ENCODE peak calls at places on chromosome 1, in nine cellular contexts. O is lung microvascular endothelial cell; P is stimulated activated CD4-positive, alpha-beta T cell treated with anti-CD3 and anti-CD28 coated beads, Interleukin-4, amount 100 ng/mL, for 24 hours; G is testis; T is astrocyte of the spinal cord; S is H4; W is cardiac fibroblast; N is foreskin melanocyte; C is stimulated activated CD8-positive, alpha-beta memory T cell treated with anti-CD3 and anti-CD28 coated beads, Interleukin-7, amount 100 ng/mL, for 1 hour. R is an unnamed sample.

GRCh38 chr1:154863702-154864174 is 6.3 kb downstream of the KCNN3 start:
- DNase-seq in O (peak; percentile 88), P (peak; percentile 51), G (no peak), T (peak; percentile 75), S (peak; percentile 80), W (peak; percentile 39), N (peak; percentile 77), C (no peak), R (peak; percentile 75)

GRCh38 chr1:20753589-20753988 is 21.1 kb upstream of the SH2D5 start:
- DNase-seq in O (no peak), P (no peak), G (no peak), T (peak; percentile 65), S (no peak), W (no peak), N (no peak), C (no peak), R (no peak)

GRCh38 chr1:62687903-62688686 is at the start of gene DOCK7:
- DNase-seq in O (peak; percentile 82), P (peak; percentile 37), G (peak; percentile 85), T (peak; percentile 82), S (peak; percentile 59), W (peak; percentile 84), N (peak; percentile 77), C (peak; percentile 7), R (peak; percentile 70)

GRCh38 chr1:39795651-39796050 is 7.0 kb upstream of the BMP8B start:
- DNase-seq in O (no peak), P (no peak), G (no peak), T (no peak), S (no peak), W (no peak), N (no peak), C (no peak), R (no peak)

GRCh38 chr1:153608742-153609584 is 4.0 kb downstream of the S100A16 start:
- DNase-seq in O (peak; percentile 99), P (no peak), G (peak; percentile 93), T (peak; percentile 94), S (peak; percentile 90), W (peak; percentile 92), N (peak; percentile 97), C (no peak), R (peak; percentile 92)

GRCh38 chr1:245154429-245155185 is at the start of gene KIF26B:
- DNase-seq in O (peak; percentile 55), P (peak; percentile 35), G (peak; percentile 47), T (peak; percentile 71), S (peak; percentile 78), W (peak; percentile 77), N (no peak), C (no peak), R (peak; percentile 50)

GRCh38 chr1:118247593-118247992 is 62.6 kb upstream of the SPAG17 start:
- DNase-seq in O (peak; percentile 3), P (no peak), G (peak; percentile 20), T (no peak), S (peak; percentile 30), W (peak; percentile 16), N (no peak), C (no peak), R (peak; percentile 25)

GRCh38 chr1:54575605-54576004 is 27.6 kb downstream of the ACOT11 start:
- DNase-seq in O (no peak), P (no peak), G (no peak), T (no peak), S (no peak), W (no peak), N (no peak), C (no peak), R (no peak)

GRCh38 chr1:27602510-27603319 is 1.2 kb downstream of the AHDC1 start:
- DNase-seq in O (peak; percentile 53), P (no peak), G (no peak), T (no peak), S (no peak), W (peak; percentile 58), N (no peak), C (no peak), R (no peak)

GRCh38 chr1:208475951-208476824 is 232.0 kb upstream of the PLXNA2 start:
- DNase-seq in O (peak; percentile 38), P (no peak), G (no peak), T (peak; percentile 15), S (peak; percentile 52), W (peak; percentile 7), N (no peak), C (no peak), R (no peak)

GRCh38 chr1:203631946-203632345 is 5.3 kb downstream of the ATP2B4 start:
- DNase-seq in O (no peak), P (no peak), G (no peak), T (no peak), S (no peak), W (no peak), N (no peak), C (no peak), R (no peak)

GRCh38 chr1:181469829-181470228 is 13.5 kb upstream of the CACNA1E start:
- DNase-seq in O (no peak), P (no peak), G (peak; percentile 44), T (peak; percentile 42), S (peak; percentile 35), W (peak; percentile 80), N (no peak), C (no peak), R (peak; percentile 67)

GRCh38 chr1:202349263-202349928 is 897 bp downstream of the PPP1R12B start:
- DNase-seq in O (peak; percentile 95), P (no peak), G (no peak), T (peak; percentile 70), S (no peak), W (peak; percentile 89), N (peak; percentile 26), C (no peak), R (peak; percentile 93)

GRCh38 chr1:24586970-24587820 is 31.3 kb downstream of the NCMAP start:
- DNase-seq in O (peak; percentile 61), P (peak; percentile 71), G (peak; percentile 53), T (peak; percentile 48), S (peak; percentile 65), W (peak; percentile 64), N (peak; percentile 55), C (peak; percentile 3), R (peak; percentile 50)

GRCh38 chr1:28313710-28314510 is 14.9 kb upstream of the MED18 start:
- DNase-seq in O (peak; percentile 6), P (no peak), G (no peak), T (no peak), S (peak; percentile 43), W (peak; percentile 68), N (no peak), C (no peak), R (peak; percentile 63)